ENCODE peak calls at places on chromosomes 12 and 14, in five cellular contexts. E is KBM-7; X is effector CD4-positive, alpha-beta T cell; W is natural killer cell; N is NCI-H524. M is an unnamed sample.
A peak's percentile ranks its signal among the peaks of the same experiment; 100 is the strongest.

GRCh38 chr14:24428628-24429394 is 657 bp downstream of the CBLN3 start:
- DNase-seq in E (no peak), X (no peak), W (no peak), N (peak; percentile 34), M (peak; percentile 76)

GRCh38 chr12:43501705-43502104 is 50.3 kb downstream of the ADAMTS20 start:
- DNase-seq in E (peak; percentile 29), X (no peak), W (no peak), N (peak; percentile 34), M (no peak)

GRCh38 chr12:29053567-29053966 is 95.5 kb upstream of the FAR2 start:
- DNase-seq in E (no peak), X (no peak), W (no peak), N (no peak), M (no peak)

GRCh38 chr12:131803995-131804521 is 24.1 kb upstream of the MMP17 start:
- DNase-seq in E (peak; percentile 18), X (no peak), W (no peak), N (no peak), M (no peak)

GRCh38 chr12:12108441-12109058 is 37.8 kb downstream of the BCL2L14 start:
- DNase-seq in E (no peak), X (no peak), W (no peak), N (no peak), M (no peak)

GRCh38 chr14:70097576-70098256 is 91.0 kb downstream of the SLC8A3 start:
- DNase-seq in E (no peak), X (no peak), W (no peak), N (peak; percentile 65), M (no peak)

GRCh38 chr12:117680311-117680710 is 288.5 kb downstream of the KSR2 start:
- DNase-seq in E (no peak), X (no peak), W (no peak), N (no peak), M (no peak)

GRCh38 chr12:9364224-9365176 is 156.3 kb upstream of the PZP start:
- DNase-seq in E (no peak), X (no peak), W (no peak), N (no peak), M (no peak)

GRCh38 chr14:29999013-29999539 is 71.4 kb upstream of the PRKD1 start:
- DNase-seq in E (no peak), X (no peak), W (no peak), N (peak; percentile 24), M (no peak)

GRCh38 chr12:32395031-32395430 is 4.3 kb upstream of the FGD4 start:
- DNase-seq in E (no peak), X (no peak), W (no peak), N (peak; percentile 89), M (no peak)

GRCh38 chr12:101045486-101046474 is 164.3 kb downstream of the SLC5A8 start:
- DNase-seq in E (no peak), X (no peak), W (no peak), N (no peak), M (no peak)